ENCODE peak calls at places on chromosomes 7 and 10, in seven cellular contexts. M, W, B, L, S, K and E are unnamed samples.

GRCh38 chr7:128895320-128895719 is 15.2 kb downstream of the KCP start:
- DNase-seq in M (no peak), W (no peak), B (no peak), L (no peak), S (no peak), K (no peak), E (no peak)

GRCh38 chr10:11260136-11260535 is 242.5 kb downstream of the CELF2 start:
- DNase-seq in M (no peak), W (no peak), B (no peak), L (peak; percentile 5), S (no peak), K (no peak), E (peak; percentile 74)

GRCh38 chr10:103111031-103111917 is 81.8 kb downstream of the NT5C2 start:
- DNase-seq in M (no peak), W (no peak), B (no peak), L (no peak), S (no peak), K (no peak), E (peak; percentile 59)

GRCh38 chr10:122368502-122369254 is 5.8 kb upstream of the PLEKHA1 start:
- DNase-seq in M (no peak), W (no peak), B (no peak), L (no peak), S (no peak), K (no peak), E (no peak)

GRCh38 chr7:110889363-110889762 is 201.6 kb upstream of the LRRN3 start:
- DNase-seq in M (no peak), W (no peak), B (no peak), L (peak; percentile 50), S (no peak), K (no peak), E (no peak)

GRCh38 chr7:46226860-46227259 is 305.8 kb upstream of the IGFBP3 start:
- DNase-seq in M (no peak), W (no peak), B (no peak), L (no peak), S (no peak), K (no peak), E (no peak)

GRCh38 chr7:130273081-130273699 is 6.5 kb downstream of the CPA2 start:
- DNase-seq in M (no peak), W (peak; percentile 95), B (no peak), L (peak; percentile 99), S (no peak), K (no peak), E (peak; percentile 99)

GRCh38 chr10:99920486-99920885 is 89.3 kb downstream of the DNMBP start:
- DNase-seq in M (no peak), W (no peak), B (no peak), L (no peak), S (no peak), K (no peak), E (no peak)

GRCh38 chr7:24572421-24573007 is 738 bp upstream of the PALS2 start:
- DNase-seq in M (no peak), W (no peak), B (no peak), L (no peak), S (peak; percentile 68), K (no peak), E (no peak)

GRCh38 chr7:55177589-55178261 is 158.9 kb downstream of the EGFR start:
- DNase-seq in M (no peak), W (peak; percentile 35), B (no peak), L (no peak), S (peak; percentile 58), K (peak; percentile 90), E (peak; percentile 34)

GRCh38 chr7:72080349-72080766 is 331.8 kb downstream of the CALN1 start:
- DNase-seq in M (no peak), W (no peak), B (no peak), L (no peak), S (no peak), K (no peak), E (no peak)

GRCh38 chr7:149724661-149725425 is 48.5 kb downstream of the ZNF467 start:
- DNase-seq in M (no peak), W (no peak), B (no peak), L (no peak), S (no peak), K (peak; percentile 84), E (no peak)

GRCh38 chr7:108158766-108159165 is 28.6 kb upstream of the LAMB4 start:
- DNase-seq in M (no peak), W (no peak), B (no peak), L (no peak), S (no peak), K (no peak), E (no peak)

GRCh38 chr10:61313460-61313859 is 139.7 kb downstream of the TMEM26 start:
- DNase-seq in M (no peak), W (no peak), B (no peak), L (no peak), S (no peak), K (no peak), E (no peak)

GRCh38 chr10:117553171-117553814 is 10.7 kb downstream of the EMX2 start:
- DNase-seq in M (no peak), W (no peak), B (no peak), L (peak; percentile 34), S (peak; percentile 60), K (no peak), E (peak; percentile 87)

GRCh38 chr7:80053098-80053497 is 81.5 kb upstream of the GNAI1 start:
- DNase-seq in M (no peak), W (no peak), B (no peak), L (no peak), S (no peak), K (no peak), E (peak; percentile 82)